ENCODE peak calls at places on chromosomes 7 and 10, in eight cellular contexts. C is IMR-90, A is astrocyte, V is AG10803, D is prostate gland, E is nephron progenitor cell, L is GM10248, O is AG09309. P is an unnamed sample.

GRCh38 chr7:111164442-111164841 is 73.5 kb downstream of the LRRN3 start:
- DNase-seq in O (no peak), C (no peak), L (no peak), V (no peak), E (no peak), D (no peak), A (no peak), P (no peak)

GRCh38 chr10:18984531-18984930 is 64.1 kb upstream of the MALRD1 start:
- DNase-seq in E (no peak), O (no peak), D (no peak), A (no peak), L (no peak), C (peak), V (no peak), P (no peak)

GRCh38 chr10:4708123-4708759 is 117.8 kb upstream of the AKR1E2 start:
- DNase-seq in O (no peak), L (no peak), C (no peak), A (no peak), V (no peak), E (peak), D (no peak), P (peak)

GRCh38 chr10:3486346-3487065 is 298.5 kb downstream of the KLF6 start:
- DNase-seq in V (no peak), E (peak), L (no peak), D (peak), A (peak), O (no peak), C (peak), P (no peak)

GRCh38 chr7:135801045-135801693 is 52.6 kb upstream of the FAM180A start:
- DNase-seq in D (peak), C (peak), O (peak), A (peak), V (peak), E (peak), L (peak), P (peak)

GRCh38 chr7:64882341-64883112 is 20.5 kb upstream of the ZNF273 start:
- DNase-seq in D (peak), C (no peak), A (peak), E (no peak), L (no peak), V (peak), O (no peak), P (no peak)

GRCh38 chr7:117669818-117670217 is 190.0 kb downstream of the CFTR start:
- DNase-seq in C (no peak), D (no peak), A (no peak), L (no peak), E (no peak), O (no peak), V (no peak), P (no peak)

GRCh38 chr7:65250697-65251395 is 122.8 kb upstream of the ZNF92 start:
- DNase-seq in C (no peak), O (no peak), V (no peak), L (no peak), D (no peak), E (no peak), A (no peak), P (no peak)

GRCh38 chr7:41996381-41997035 is 240.5 kb downstream of the GLI3 start:
- DNase-seq in L (no peak), E (no peak), V (peak), D (no peak), A (peak), O (peak), C (peak), P (no peak)

GRCh38 chr7:64045301-64046040 is at the start of gene ZNF727:
- DNase-seq in A (no peak), E (no peak), O (no peak), L (no peak), C (no peak), D (peak), V (no peak), P (no peak)

GRCh38 chr10:68982389-68982788 is 6.2 kb upstream of the KIFBP start:
- DNase-seq in D (no peak), O (no peak), A (no peak), C (no peak), V (no peak), E (no peak), L (no peak), P (no peak)

GRCh38 chr10:104638861-104639594 is 2.1 kb upstream of the SORCS3 start:
- DNase-seq in E (peak), D (no peak), A (no peak), V (no peak), L (no peak), C (no peak), O (no peak), P (no peak)

GRCh38 chr10:115141254-115141653 is 48.1 kb downstream of the ATRNL1 start:
- DNase-seq in C (peak), E (no peak), V (peak), L (no peak), O (no peak), A (peak), D (no peak), P (peak)
- TF ChIP-seq CTCF in C (peak), E (peak), V (peak), L (peak), O (peak), A (peak), D (peak), P (no peak)

DNA sequence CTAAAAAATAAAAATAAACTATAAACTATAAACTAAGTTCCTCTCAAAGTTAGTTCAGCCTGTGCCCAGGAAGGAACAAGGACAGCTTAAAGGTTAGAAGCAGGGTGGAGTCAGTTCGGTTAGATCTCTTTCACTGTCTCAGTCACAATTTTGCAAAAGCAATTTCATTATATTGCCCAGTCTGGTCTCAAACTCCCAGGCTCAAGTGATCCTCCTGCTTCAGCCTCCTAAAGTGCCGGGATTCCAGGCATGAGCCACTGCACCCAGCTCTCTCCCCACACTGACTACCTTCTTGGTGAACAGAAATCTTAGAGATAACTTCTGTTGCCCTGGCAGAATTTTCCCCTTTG is 146.3 kb upstream of the TRIM24 start:
- DNase-seq in C (no peak), V (no peak), O (no peak), D (no peak), E (no peak), A (no peak), L (no peak), P (no peak)
- TF ChIP-seq CTCF in C (no peak), V (no peak), O (no peak), D (no peak), E (no peak), A (no peak), L (no peak), P (no peak)

GRCh38 chr7:24820730-24821044 is 63.4 kb upstream of the GSDME start:
- DNase-seq in L (no peak), O (peak), D (no peak), E (no peak), V (no peak), A (no peak), C (no peak), P (no peak)

GRCh38 chr7:24824896-24825295 is 67.6 kb upstream of the GSDME start:
- DNase-seq in L (no peak), D (no peak), A (no peak), V (no peak), C (no peak), E (no peak), O (no peak), P (no peak)

GRCh38 chr7:24824400-24824799 is 67.1 kb upstream of the GSDME start:
- DNase-seq in V (no peak), O (no peak), A (no peak), C (no peak), L (no peak), E (no peak), D (no peak), P (no peak)

GRCh38 chr7:24819916-24820689 is 62.8 kb upstream of the GSDME start:
- DNase-seq in V (peak), E (peak), C (peak), O (peak), A (peak), D (peak), L (peak), P (peak)

GRCh38 chr7:24821045-24821853 is 64.0 kb upstream of the GSDME start:
- DNase-seq in D (peak), C (peak), V (peak), A (peak), O (peak), E (no peak), L (peak), P (peak)
- TF ChIP-seq CTCF in D (peak), C (peak), V (peak), A (peak), O (peak), E (no peak), L (no peak), P (no peak)

GRCh38 chr10:26046073-26046684 is 112.2 kb downstream of the MYO3A start:
- DNase-seq in C (no peak), V (no peak), E (no peak), L (no peak), O (no peak), D (no peak), A (no peak), P (no peak)
- TF ChIP-seq CTCF in C (no peak), V (no peak), E (no peak), L (no peak), O (no peak), D (no peak), A (no peak), P (no peak)

GRCh38 chr7:18202315-18203045 is 174.8 kb upstream of the PRPS1L1 start:
- DNase-seq in C (no peak), D (no peak), L (no peak), E (no peak), V (no peak), A (no peak), O (no peak), P (no peak)
- TF ChIP-seq CTCF in C (no peak), D (no peak), L (no peak), E (no peak), V (no peak), A (no peak), O (no peak), P (no peak)

GRCh38 chr7:2637505-2638223 is 5.9 kb downstream of the TTYH3 start:
- DNase-seq in O (no peak), D (no peak), E (no peak), C (no peak), V (no peak), L (peak), A (no peak), P (no peak)
- TF ChIP-seq CTCF in O (no peak), D (no peak), E (no peak), C (no peak), V (no peak), L (no peak), A (no peak), P (no peak)

DNA sequence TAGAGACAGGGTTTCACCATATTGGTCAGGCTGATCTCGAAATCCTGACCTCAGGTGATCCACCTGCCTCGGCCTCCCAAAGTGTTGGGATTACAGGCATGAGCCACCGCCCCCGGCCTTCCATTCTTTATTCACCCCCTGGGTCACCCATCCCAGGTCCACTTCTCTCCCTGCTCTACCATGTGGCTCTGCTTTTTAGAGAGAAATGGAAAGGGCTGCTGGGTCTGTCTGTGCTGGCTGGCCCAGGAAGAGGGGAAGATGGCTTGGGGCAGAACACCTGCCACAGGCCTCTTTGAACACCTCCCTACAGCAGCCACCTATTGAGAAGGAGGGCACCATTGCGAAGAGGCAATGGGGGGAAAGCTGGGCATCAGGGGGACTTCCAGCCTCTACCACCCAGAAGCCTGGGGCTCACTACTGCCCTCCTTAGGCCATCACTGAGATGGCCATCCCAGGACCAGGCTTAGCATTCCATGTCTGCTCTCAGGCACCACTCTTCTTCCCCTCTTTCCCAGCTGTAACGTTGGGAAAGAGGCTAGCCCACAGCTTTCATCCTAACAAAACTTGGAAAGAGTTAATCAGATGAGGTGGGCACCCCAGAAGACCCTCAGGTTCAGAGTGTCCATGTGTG is 256.3 kb downstream of the GRID1 start:
- DNase-seq in E (no peak), D (no peak), A (no peak), V (no peak), C (no peak), L (no peak), O (no peak), P (peak)
- TF ChIP-seq CTCF in E (peak), D (no peak), A (no peak), V (peak), C (no peak), L (peak), O (no peak), P (peak)

GRCh38 chr7:20329389-20330175 is 1.1 kb upstream of the ITGB8 start:
- DNase-seq in C (peak), A (peak), V (peak), D (peak), E (peak), L (peak), O (no peak), P (peak)
- TF ChIP-seq CTCF in C (peak), A (peak), V (peak), D (peak), E (peak), L (no peak), O (peak), P (no peak)